ENCODE peak calls at places on chromosome 18, in eight cellular contexts. One of them, this sample, is unnamed.

GRCh38 chr18:63883617-63884016 is 3.9 kb upstream of the SERPINB2 start:
- DNase-seq in omental fat pad: no peak
- DNase-seq in activated CD8-positive, alpha-beta memory T cell treated with anti-CD3 and anti-CD28 coated beads for 48 hours: no peak
- DNase-seq in iris pigment epithelial cell: peak; percentile 15
- DNase-seq in stimulated activated CD8-positive, alpha-beta memory T cell treated with anti-CD3 and anti-CD28 coated beads, Interleukin-15, amount 100 ng/mL, for 1 hour: no peak
- DNase-seq in progenitor cell of endocrine pancreas: no peak
- DNase-seq in GDM1: no peak
- DNase-seq in OCI-LY7: no peak
- DNase-seq in this sample: peak; percentile 30

GRCh38 chr18:70698574-70698973 is 409.7 kb downstream of the SOCS6 start:
- DNase-seq in stimulated activated CD8-positive, alpha-beta memory T cell treated with anti-CD3 and anti-CD28 coated beads, Interleukin-15, amount 100 ng/mL, for 1 hour: no peak
- DNase-seq in omental fat pad: no peak
- DNase-seq in activated CD8-positive, alpha-beta memory T cell treated with anti-CD3 and anti-CD28 coated beads for 48 hours: no peak
- DNase-seq in progenitor cell of endocrine pancreas: no peak
- DNase-seq in GDM1: no peak
- DNase-seq in iris pigment epithelial cell: no peak
- DNase-seq in OCI-LY7: no peak
- DNase-seq in this sample: no peak

GRCh38 chr18:8212893-8213805 is 396.1 kb upstream of the RAB12 start:
- DNase-seq in iris pigment epithelial cell: peak; percentile 95
- DNase-seq in OCI-LY7: no peak
- DNase-seq in GDM1: no peak
- DNase-seq in progenitor cell of endocrine pancreas: no peak
- DNase-seq in stimulated activated CD8-positive, alpha-beta memory T cell treated with anti-CD3 and anti-CD28 coated beads, Interleukin-15, amount 100 ng/mL, for 1 hour: no peak
- DNase-seq in omental fat pad: no peak
- DNase-seq in activated CD8-positive, alpha-beta memory T cell treated with anti-CD3 and anti-CD28 coated beads for 48 hours: no peak
- DNase-seq in this sample: peak; percentile 81

GRCh38 chr18:1663879-1664705 is 759.4 kb downstream of the ADCYAP1 start:
- DNase-seq in stimulated activated CD8-positive, alpha-beta memory T cell treated with anti-CD3 and anti-CD28 coated beads, Interleukin-15, amount 100 ng/mL, for 1 hour: no peak
- DNase-seq in OCI-LY7: peak; percentile 40
- DNase-seq in iris pigment epithelial cell: peak; percentile 14
- DNase-seq in omental fat pad: peak; percentile 40
- DNase-seq in GDM1: no peak
- DNase-seq in activated CD8-positive, alpha-beta memory T cell treated with anti-CD3 and anti-CD28 coated beads for 48 hours: no peak
- DNase-seq in progenitor cell of endocrine pancreas: peak; percentile 22
- DNase-seq in this sample: peak; percentile 46

GRCh38 chr18:68909579-68909978 is 111.7 kb downstream of the CCDC102B start:
- DNase-seq in iris pigment epithelial cell: no peak
- DNase-seq in stimulated activated CD8-positive, alpha-beta memory T cell treated with anti-CD3 and anti-CD28 coated beads, Interleukin-15, amount 100 ng/mL, for 1 hour: no peak
- DNase-seq in omental fat pad: no peak
- DNase-seq in activated CD8-positive, alpha-beta memory T cell treated with anti-CD3 and anti-CD28 coated beads for 48 hours: no peak
- DNase-seq in progenitor cell of endocrine pancreas: no peak
- DNase-seq in GDM1: no peak
- DNase-seq in OCI-LY7: no peak
- DNase-seq in this sample: no peak

GRCh38 chr18:74994502-74995403 is 214.2 kb downstream of the PTGR3 start:
- DNase-seq in stimulated activated CD8-positive, alpha-beta memory T cell treated with anti-CD3 and anti-CD28 coated beads, Interleukin-15, amount 100 ng/mL, for 1 hour: no peak
- DNase-seq in GDM1: no peak
- DNase-seq in OCI-LY7: no peak
- DNase-seq in progenitor cell of endocrine pancreas: no peak
- DNase-seq in activated CD8-positive, alpha-beta memory T cell treated with anti-CD3 and anti-CD28 coated beads for 48 hours: no peak
- DNase-seq in iris pigment epithelial cell: peak; percentile 47
- DNase-seq in omental fat pad: no peak
- DNase-seq in this sample: no peak

GRCh38 chr18:53629356-53629755 is 595.1 kb downstream of the MBD2 start:
- DNase-seq in GDM1: no peak
- DNase-seq in stimulated activated CD8-positive, alpha-beta memory T cell treated with anti-CD3 and anti-CD28 coated beads, Interleukin-15, amount 100 ng/mL, for 1 hour: no peak
- DNase-seq in progenitor cell of endocrine pancreas: no peak
- DNase-seq in iris pigment epithelial cell: no peak
- DNase-seq in omental fat pad: no peak
- DNase-seq in activated CD8-positive, alpha-beta memory T cell treated with anti-CD3 and anti-CD28 coated beads for 48 hours: no peak
- DNase-seq in OCI-LY7: no peak
- DNase-seq in this sample: peak; percentile 2

GRCh38 chr18:45619062-45619825 is 4.0 kb downstream of the SLC14A2 start:
- DNase-seq in GDM1: no peak
- DNase-seq in omental fat pad: no peak
- DNase-seq in OCI-LY7: no peak
- DNase-seq in stimulated activated CD8-positive, alpha-beta memory T cell treated with anti-CD3 and anti-CD28 coated beads, Interleukin-15, amount 100 ng/mL, for 1 hour: no peak
- DNase-seq in progenitor cell of endocrine pancreas: no peak
- DNase-seq in activated CD8-positive, alpha-beta memory T cell treated with anti-CD3 and anti-CD28 coated beads for 48 hours: no peak
- DNase-seq in iris pigment epithelial cell: no peak
- DNase-seq in this sample: no peak

GRCh38 chr18:46418657-46419260 is 238.3 kb downstream of the LOXHD1 start:
- DNase-seq in activated CD8-positive, alpha-beta memory T cell treated with anti-CD3 and anti-CD28 coated beads for 48 hours: no peak
- DNase-seq in OCI-LY7: no peak
- DNase-seq in omental fat pad: no peak
- DNase-seq in GDM1: no peak
- DNase-seq in iris pigment epithelial cell: no peak
- DNase-seq in progenitor cell of endocrine pancreas: no peak
- DNase-seq in stimulated activated CD8-positive, alpha-beta memory T cell treated with anti-CD3 and anti-CD28 coated beads, Interleukin-15, amount 100 ng/mL, for 1 hour: no peak
- DNase-seq in this sample: peak; percentile 27

GRCh38 chr18:48229445-48230052 is 179.6 kb downstream of the ZBTB7C start:
- DNase-seq in omental fat pad: no peak
- DNase-seq in iris pigment epithelial cell: no peak
- DNase-seq in GDM1: no peak
- DNase-seq in stimulated activated CD8-positive, alpha-beta memory T cell treated with anti-CD3 and anti-CD28 coated beads, Interleukin-15, amount 100 ng/mL, for 1 hour: no peak
- DNase-seq in progenitor cell of endocrine pancreas: no peak
- DNase-seq in activated CD8-positive, alpha-beta memory T cell treated with anti-CD3 and anti-CD28 coated beads for 48 hours: no peak
- DNase-seq in OCI-LY7: no peak
- DNase-seq in this sample: no peak

GRCh38 chr18:64972545-64972944 is 778.3 kb upstream of the CDH7 start:
- DNase-seq in stimulated activated CD8-positive, alpha-beta memory T cell treated with anti-CD3 and anti-CD28 coated beads, Interleukin-15, amount 100 ng/mL, for 1 hour: no peak
- DNase-seq in iris pigment epithelial cell: no peak
- DNase-seq in progenitor cell of endocrine pancreas: no peak
- DNase-seq in OCI-LY7: no peak
- DNase-seq in activated CD8-positive, alpha-beta memory T cell treated with anti-CD3 and anti-CD28 coated beads for 48 hours: no peak
- DNase-seq in omental fat pad: no peak
- DNase-seq in GDM1: no peak
- DNase-seq in this sample: no peak

GRCh38 chr18:3360211-3360610 is 89.8 kb upstream of the TGIF1 start:
- DNase-seq in OCI-LY7: no peak
- DNase-seq in progenitor cell of endocrine pancreas: no peak
- DNase-seq in iris pigment epithelial cell: no peak
- DNase-seq in omental fat pad: no peak
- DNase-seq in activated CD8-positive, alpha-beta memory T cell treated with anti-CD3 and anti-CD28 coated beads for 48 hours: no peak
- DNase-seq in GDM1: no peak
- DNase-seq in stimulated activated CD8-positive, alpha-beta memory T cell treated with anti-CD3 and anti-CD28 coated beads, Interleukin-15, amount 100 ng/mL, for 1 hour: no peak
- DNase-seq in this sample: no peak

GRCh38 chr18:10687161-10687925 is 161.5 kb downstream of the NAPG start:
- DNase-seq in iris pigment epithelial cell: no peak
- DNase-seq in OCI-LY7: no peak
- DNase-seq in stimulated activated CD8-positive, alpha-beta memory T cell treated with anti-CD3 and anti-CD28 coated beads, Interleukin-15, amount 100 ng/mL, for 1 hour: no peak
- DNase-seq in omental fat pad: no peak
- DNase-seq in GDM1: no peak
- DNase-seq in progenitor cell of endocrine pancreas: no peak
- DNase-seq in activated CD8-positive, alpha-beta memory T cell treated with anti-CD3 and anti-CD28 coated beads for 48 hours: no peak
- DNase-seq in this sample: peak; percentile 34

GRCh38 chr18:8791171-8791651 is 85.9 kb downstream of the MTCL1 start:
- DNase-seq in omental fat pad: no peak
- DNase-seq in activated CD8-positive, alpha-beta memory T cell treated with anti-CD3 and anti-CD28 coated beads for 48 hours: no peak
- DNase-seq in OCI-LY7: no peak
- DNase-seq in progenitor cell of endocrine pancreas: no peak
- DNase-seq in iris pigment epithelial cell: peak; percentile 40
- DNase-seq in GDM1: no peak
- DNase-seq in stimulated activated CD8-positive, alpha-beta memory T cell treated with anti-CD3 and anti-CD28 coated beads, Interleukin-15, amount 100 ng/mL, for 1 hour: no peak
- DNase-seq in this sample: peak; percentile 37

GRCh38 chr18:74013955-74014354 is 133.7 kb downstream of the FBXO15 start:
- DNase-seq in progenitor cell of endocrine pancreas: no peak
- DNase-seq in GDM1: no peak
- DNase-seq in iris pigment epithelial cell: peak; percentile 84
- DNase-seq in omental fat pad: no peak
- DNase-seq in stimulated activated CD8-positive, alpha-beta memory T cell treated with anti-CD3 and anti-CD28 coated beads, Interleukin-15, amount 100 ng/mL, for 1 hour: no peak
- DNase-seq in OCI-LY7: no peak
- DNase-seq in activated CD8-positive, alpha-beta memory T cell treated with anti-CD3 and anti-CD28 coated beads for 48 hours: no peak
- DNase-seq in this sample: peak; percentile 72

GRCh38 chr18:42437646-42438045 is 482.6 kb downstream of the PIK3C3 start:
- DNase-seq in OCI-LY7: no peak
- DNase-seq in iris pigment epithelial cell: peak; percentile 74
- DNase-seq in GDM1: no peak
- DNase-seq in progenitor cell of endocrine pancreas: no peak
- DNase-seq in omental fat pad: no peak
- DNase-seq in stimulated activated CD8-positive, alpha-beta memory T cell treated with anti-CD3 and anti-CD28 coated beads, Interleukin-15, amount 100 ng/mL, for 1 hour: no peak
- DNase-seq in activated CD8-positive, alpha-beta memory T cell treated with anti-CD3 and anti-CD28 coated beads for 48 hours: no peak
- DNase-seq in this sample: peak; percentile 97

GRCh38 chr18:79315589-79315988 is 80.1 kb upstream of the NFATC1 start:
- DNase-seq in GDM1: no peak
- DNase-seq in OCI-LY7: no peak
- DNase-seq in stimulated activated CD8-positive, alpha-beta memory T cell treated with anti-CD3 and anti-CD28 coated beads, Interleukin-15, amount 100 ng/mL, for 1 hour: no peak
- DNase-seq in omental fat pad: no peak
- DNase-seq in activated CD8-positive, alpha-beta memory T cell treated with anti-CD3 and anti-CD28 coated beads for 48 hours: no peak
- DNase-seq in progenitor cell of endocrine pancreas: no peak
- DNase-seq in iris pigment epithelial cell: no peak
- DNase-seq in this sample: no peak

GRCh38 chr18:8745355-8746014 is 40.1 kb downstream of the MTCL1 start:
- DNase-seq in GDM1: no peak
- DNase-seq in omental fat pad: no peak
- DNase-seq in activated CD8-positive, alpha-beta memory T cell treated with anti-CD3 and anti-CD28 coated beads for 48 hours: no peak
- DNase-seq in progenitor cell of endocrine pancreas: no peak
- DNase-seq in stimulated activated CD8-positive, alpha-beta memory T cell treated with anti-CD3 and anti-CD28 coated beads, Interleukin-15, amount 100 ng/mL, for 1 hour: no peak
- DNase-seq in iris pigment epithelial cell: no peak
- DNase-seq in OCI-LY7: peak; percentile 83
- DNase-seq in this sample: no peak

GRCh38 chr18:52070295-52070756 is 269.7 kb upstream of the DCC start:
- DNase-seq in activated CD8-positive, alpha-beta memory T cell treated with anti-CD3 and anti-CD28 coated beads for 48 hours: no peak
- DNase-seq in omental fat pad: no peak
- DNase-seq in OCI-LY7: no peak
- DNase-seq in iris pigment epithelial cell: no peak
- DNase-seq in stimulated activated CD8-positive, alpha-beta memory T cell treated with anti-CD3 and anti-CD28 coated beads, Interleukin-15, amount 100 ng/mL, for 1 hour: no peak
- DNase-seq in GDM1: no peak
- DNase-seq in progenitor cell of endocrine pancreas: no peak
- DNase-seq in this sample: no peak

GRCh38 chr18:49814147-49814499 is 790 bp upstream of the ACAA2 start:
- DNase-seq in progenitor cell of endocrine pancreas: no peak
- DNase-seq in stimulated activated CD8-positive, alpha-beta memory T cell treated with anti-CD3 and anti-CD28 coated beads, Interleukin-15, amount 100 ng/mL, for 1 hour: peak; percentile 27
- DNase-seq in GDM1: no peak
- DNase-seq in iris pigment epithelial cell: peak; percentile 74
- DNase-seq in OCI-LY7: no peak
- DNase-seq in activated CD8-positive, alpha-beta memory T cell treated with anti-CD3 and anti-CD28 coated beads for 48 hours: no peak
- DNase-seq in omental fat pad: peak; percentile 74
- DNase-seq in this sample: peak; percentile 61

GRCh38 chr18:9366126-9366714 is 31.6 kb downstream of the TWSG1 start:
- DNase-seq in stimulated activated CD8-positive, alpha-beta memory T cell treated with anti-CD3 and anti-CD28 coated beads, Interleukin-15, amount 100 ng/mL, for 1 hour: no peak
- DNase-seq in OCI-LY7: no peak
- DNase-seq in activated CD8-positive, alpha-beta memory T cell treated with anti-CD3 and anti-CD28 coated beads for 48 hours: no peak
- DNase-seq in omental fat pad: no peak
- DNase-seq in GDM1: no peak
- DNase-seq in progenitor cell of endocrine pancreas: peak; percentile 12
- DNase-seq in iris pigment epithelial cell: peak; percentile 39
- DNase-seq in this sample: peak; percentile 6

GRCh38 chr18:21433436-21433835 is 167.1 kb downstream of the ESCO1 start:
- DNase-seq in iris pigment epithelial cell: no peak
- DNase-seq in progenitor cell of endocrine pancreas: no peak
- DNase-seq in OCI-LY7: no peak
- DNase-seq in GDM1: no peak
- DNase-seq in stimulated activated CD8-positive, alpha-beta memory T cell treated with anti-CD3 and anti-CD28 coated beads, Interleukin-15, amount 100 ng/mL, for 1 hour: no peak
- DNase-seq in activated CD8-positive, alpha-beta memory T cell treated with anti-CD3 and anti-CD28 coated beads for 48 hours: no peak
- DNase-seq in omental fat pad: no peak
- DNase-seq in this sample: peak; percentile 44

GRCh38 chr18:21341141-21341540 is 99.1 kb downstream of the GREB1L start:
- DNase-seq in activated CD8-positive, alpha-beta memory T cell treated with anti-CD3 and anti-CD28 coated beads for 48 hours: no peak
- DNase-seq in iris pigment epithelial cell: peak; percentile 6
- DNase-seq in stimulated activated CD8-positive, alpha-beta memory T cell treated with anti-CD3 and anti-CD28 coated beads, Interleukin-15, amount 100 ng/mL, for 1 hour: no peak
- DNase-seq in OCI-LY7: no peak
- DNase-seq in GDM1: no peak
- DNase-seq in progenitor cell of endocrine pancreas: no peak
- DNase-seq in omental fat pad: no peak
- DNase-seq in this sample: peak; percentile 74

This sample was measured in M059J.